ENCODE peak calls at places on chromosomes 11 and 22, in ten cellular contexts. One of them, this sample, is unnamed.

GRCh38 chr22:40179535-40179934 is 1.8 kb downstream of the TNRC6B start:
- DNase-seq in IMR-90: no peak
- DNase-seq in Peyer's patch: no peak
- DNase-seq in esophagus squamous epithelium: no peak
- DNase-seq in breast epithelium: no peak
- DNase-seq in prostate gland: no peak
- DNase-seq in lower leg skin: no peak
- DNase-seq in tibial nerve: no peak
- DNase-seq in body of pancreas: no peak
- DNase-seq in heart left ventricle: no peak
- DNase-seq in this sample: no peak

GRCh38 chr11:66219846-66220565 is 48.4 kb upstream of the RAB1B start:
- DNase-seq in body of pancreas: no peak
- DNase-seq in esophagus squamous epithelium: no peak
- DNase-seq in lower leg skin: no peak
- DNase-seq in Peyer's patch: peak
- DNase-seq in tibial nerve: no peak
- DNase-seq in prostate gland: no peak
- DNase-seq in heart left ventricle: no peak
- DNase-seq in breast epithelium: no peak
- DNase-seq in IMR-90: no peak
- DNase-seq in this sample: no peak

GRCh38 chr22:30873086-30873650 is 95.4 kb downstream of the MORC2 start:
- DNase-seq in heart left ventricle: no peak
- DNase-seq in IMR-90: no peak
- DNase-seq in esophagus squamous epithelium: no peak
- DNase-seq in body of pancreas: no peak
- DNase-seq in lower leg skin: no peak
- DNase-seq in tibial nerve: no peak
- DNase-seq in prostate gland: no peak
- DNase-seq in Peyer's patch: peak
- DNase-seq in breast epithelium: no peak
- DNase-seq in this sample: no peak

GRCh38 chr22:24146791-24147353 is 34.4 kb upstream of the SUSD2 start:
- DNase-seq in body of pancreas: peak
- DNase-seq in Peyer's patch: no peak
- DNase-seq in prostate gland: no peak
- DNase-seq in heart left ventricle: peak
- DNase-seq in tibial nerve: no peak
- DNase-seq in lower leg skin: no peak
- DNase-seq in breast epithelium: no peak
- DNase-seq in esophagus squamous epithelium: no peak
- DNase-seq in IMR-90: peak
- DNase-seq in this sample: peak

GRCh38 chr11:3014314-3014938 is 22.3 kb upstream of the NAP1L4 start:
- DNase-seq in prostate gland: no peak
- DNase-seq in heart left ventricle: no peak
- DNase-seq in IMR-90: no peak
- DNase-seq in Peyer's patch: peak
- DNase-seq in lower leg skin: no peak
- DNase-seq in body of pancreas: no peak
- DNase-seq in breast epithelium: no peak
- DNase-seq in tibial nerve: no peak
- DNase-seq in esophagus squamous epithelium: no peak
- DNase-seq in this sample: no peak

GRCh38 chr11:60370252-60370810 is 8.0 kb upstream of the MS4A7 start:
- DNase-seq in esophagus squamous epithelium: no peak
- DNase-seq in lower leg skin: no peak
- DNase-seq in heart left ventricle: no peak
- DNase-seq in breast epithelium: no peak
- DNase-seq in prostate gland: no peak
- DNase-seq in Peyer's patch: no peak
- DNase-seq in tibial nerve: no peak
- DNase-seq in body of pancreas: no peak
- DNase-seq in IMR-90: no peak
- DNase-seq in this sample: no peak

GRCh38 chr11:64675417-64676252 is 47.4 kb downstream of the NRXN2 start:
- DNase-seq in prostate gland: no peak
- DNase-seq in body of pancreas: peak
- DNase-seq in Peyer's patch: no peak
- DNase-seq in breast epithelium: no peak
- DNase-seq in heart left ventricle: peak
- DNase-seq in lower leg skin: peak
- DNase-seq in IMR-90: peak
- DNase-seq in tibial nerve: peak
- DNase-seq in esophagus squamous epithelium: no peak
- DNase-seq in this sample: peak

GRCh38 chr11:64298966-64299846 is 952 bp upstream of the CATSPERZ start:
- DNase-seq in esophagus squamous epithelium: no peak
- DNase-seq in body of pancreas: peak
- DNase-seq in Peyer's patch: no peak
- DNase-seq in lower leg skin: no peak
- DNase-seq in tibial nerve: peak
- DNase-seq in IMR-90: no peak
- DNase-seq in heart left ventricle: peak
- DNase-seq in prostate gland: no peak
- DNase-seq in breast epithelium: peak
- DNase-seq in this sample: peak

DNA sequence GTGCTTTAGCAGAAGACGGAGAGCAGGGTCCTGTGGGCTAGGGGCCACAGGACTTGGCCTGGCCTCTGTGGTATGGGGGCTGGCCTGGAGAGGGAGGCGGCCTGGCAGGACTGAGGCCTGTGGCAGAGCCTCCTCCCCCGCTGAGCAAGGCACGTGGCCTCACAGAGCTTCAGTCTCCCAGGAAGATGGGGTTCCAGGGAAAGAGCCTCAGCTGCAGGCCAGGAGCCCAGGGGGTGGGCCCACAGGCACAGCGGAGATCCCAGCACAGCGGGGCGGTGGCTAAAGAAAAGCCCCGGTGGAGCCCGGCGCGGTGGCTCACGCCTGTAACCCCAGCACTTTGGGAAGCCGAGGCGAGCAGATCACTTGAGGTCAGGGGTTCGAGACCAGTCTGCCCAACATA is 2.2 kb downstream of the MAPK12 start:
- DNase-seq in esophagus squamous epithelium: no peak
- DNase-seq in IMR-90: no peak
- DNase-seq in Peyer's patch: no peak
- DNase-seq in prostate gland: no peak
- DNase-seq in lower leg skin: no peak
- DNase-seq in body of pancreas: no peak
- DNase-seq in tibial nerve: no peak
- DNase-seq in breast epithelium: no peak
- DNase-seq in heart left ventricle: no peak
- DNase-seq in this sample: peak
- TF ChIP-seq CTCF in esophagus squamous epithelium: no peak
- TF ChIP-seq CTCF in IMR-90: no peak
- TF ChIP-seq CTCF in Peyer's patch: no peak
- TF ChIP-seq CTCF in prostate gland: no peak
- TF ChIP-seq CTCF in lower leg skin: no peak
- TF ChIP-seq CTCF in body of pancreas: no peak
- TF ChIP-seq CTCF in tibial nerve: no peak
- TF ChIP-seq CTCF in breast epithelium: no peak
- TF ChIP-seq CTCF in heart left ventricle: no peak
- TF ChIP-seq CTCF in this sample: no peak

GRCh38 chr11:124757320-124757719 is 4.8 kb downstream of the ESAM start:
- DNase-seq in prostate gland: no peak
- DNase-seq in Peyer's patch: no peak
- DNase-seq in esophagus squamous epithelium: no peak
- DNase-seq in body of pancreas: no peak
- DNase-seq in breast epithelium: no peak
- DNase-seq in tibial nerve: no peak
- DNase-seq in heart left ventricle: no peak
- DNase-seq in IMR-90: no peak
- DNase-seq in lower leg skin: no peak
- DNase-seq in this sample: no peak

GRCh38 chr11:124756753-124757227 is 4.7 kb upstream of the VSIG2 start:
- DNase-seq in lower leg skin: no peak
- DNase-seq in heart left ventricle: no peak
- DNase-seq in tibial nerve: no peak
- DNase-seq in Peyer's patch: no peak
- DNase-seq in esophagus squamous epithelium: no peak
- DNase-seq in body of pancreas: no peak
- DNase-seq in IMR-90: no peak
- DNase-seq in prostate gland: no peak
- DNase-seq in breast epithelium: no peak
- DNase-seq in this sample: no peak

GRCh38 chr11:124760205-124760652 is 1.9 kb downstream of the ESAM start:
- DNase-seq in heart left ventricle: peak
- DNase-seq in prostate gland: no peak
- DNase-seq in tibial nerve: no peak
- DNase-seq in IMR-90: no peak
- DNase-seq in body of pancreas: no peak
- DNase-seq in breast epithelium: no peak
- DNase-seq in lower leg skin: no peak
- DNase-seq in esophagus squamous epithelium: no peak
- DNase-seq in Peyer's patch: no peak
- DNase-seq in this sample: no peak

GRCh38 chr11:124759268-124760204 is 2.6 kb downstream of the ESAM start:
- DNase-seq in prostate gland: no peak
- DNase-seq in tibial nerve: no peak
- DNase-seq in lower leg skin: no peak
- DNase-seq in body of pancreas: no peak
- DNase-seq in esophagus squamous epithelium: no peak
- DNase-seq in IMR-90: no peak
- DNase-seq in heart left ventricle: peak
- DNase-seq in breast epithelium: no peak
- DNase-seq in Peyer's patch: no peak
- DNase-seq in this sample: no peak

GRCh38 chr11:124758355-124759267 is 3.5 kb downstream of the ESAM start:
- DNase-seq in tibial nerve: no peak
- DNase-seq in prostate gland: peak
- DNase-seq in body of pancreas: peak
- DNase-seq in breast epithelium: no peak
- DNase-seq in heart left ventricle: peak
- DNase-seq in IMR-90: peak
- DNase-seq in esophagus squamous epithelium: no peak
- DNase-seq in Peyer's patch: peak
- DNase-seq in lower leg skin: no peak
- DNase-seq in this sample: no peak
- TF ChIP-seq POLR2A in tibial nerve: no peak
- TF ChIP-seq POLR2A in prostate gland: no peak
- TF ChIP-seq POLR2A in body of pancreas: no peak
- TF ChIP-seq POLR2A in breast epithelium: no peak
- TF ChIP-seq POLR2A in heart left ventricle: no peak
- TF ChIP-seq POLR2A in IMR-90: no peak
- TF ChIP-seq POLR2A in esophagus squamous epithelium: no peak
- TF ChIP-seq POLR2A in Peyer's patch: no peak
- TF ChIP-seq POLR2A in lower leg skin: no peak
- TF ChIP-seq POLR2A in this sample: no peak

DNA sequence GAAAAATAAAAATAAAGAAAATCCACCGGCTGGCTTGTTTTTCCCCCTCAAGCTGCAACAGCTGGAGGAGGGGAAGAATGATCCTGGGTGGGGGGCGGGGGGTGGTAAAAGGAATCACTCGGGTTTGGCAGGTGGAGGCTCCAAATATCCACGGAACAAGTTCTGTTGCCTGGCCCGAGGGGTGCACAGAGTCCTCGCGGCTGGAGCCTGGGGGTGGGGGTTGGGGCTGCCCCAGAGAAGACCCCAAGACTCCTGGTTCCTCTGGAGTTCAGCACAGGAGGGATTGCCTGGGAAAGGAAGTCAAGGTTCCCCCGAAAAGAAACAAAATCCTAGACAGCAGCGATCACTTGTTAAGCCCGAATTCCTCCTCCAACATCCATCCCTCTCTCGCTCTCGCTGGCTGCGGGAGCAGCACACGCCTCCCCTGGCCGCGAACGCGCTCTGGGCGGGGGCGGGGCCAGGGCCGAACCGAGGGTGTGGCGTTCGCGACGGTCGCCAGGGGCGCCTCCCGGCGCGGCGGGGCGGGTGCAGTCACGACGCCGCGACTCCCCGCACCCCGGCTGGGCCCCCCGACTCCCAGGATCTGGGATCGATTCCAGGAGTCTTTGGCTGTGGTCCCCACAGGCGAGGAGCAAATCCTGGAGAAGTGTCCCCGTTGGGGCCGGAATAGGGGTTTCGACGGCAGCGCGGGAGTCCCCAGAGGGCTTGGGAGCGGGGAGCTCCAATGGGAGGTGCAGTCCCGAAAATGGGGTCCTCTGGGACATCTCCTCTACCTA is at the start of gene KCNA4:
- DNase-seq in breast epithelium: no peak
- DNase-seq in body of pancreas: peak
- DNase-seq in IMR-90: no peak
- DNase-seq in prostate gland: no peak
- DNase-seq in heart left ventricle: peak
- DNase-seq in Peyer's patch: no peak
- DNase-seq in lower leg skin: no peak
- DNase-seq in tibial nerve: no peak
- DNase-seq in esophagus squamous epithelium: no peak
- DNase-seq in this sample: no peak
- TF ChIP-seq CTCF in breast epithelium: no peak
- TF ChIP-seq CTCF in body of pancreas: no peak
- TF ChIP-seq CTCF in IMR-90: no peak
- TF ChIP-seq CTCF in prostate gland: no peak
- TF ChIP-seq CTCF in heart left ventricle: peak
- TF ChIP-seq CTCF in Peyer's patch: no peak
- TF ChIP-seq CTCF in lower leg skin: no peak
- TF ChIP-seq CTCF in tibial nerve: peak
- TF ChIP-seq CTCF in esophagus squamous epithelium: no peak
- TF ChIP-seq CTCF in this sample: no peak

GRCh38 chr11:94494200-94494545 is 389 bp downstream of the ANKRD49 start:
- DNase-seq in Peyer's patch: no peak
- DNase-seq in body of pancreas: no peak
- DNase-seq in breast epithelium: no peak
- DNase-seq in heart left ventricle: no peak
- DNase-seq in tibial nerve: no peak
- DNase-seq in prostate gland: no peak
- DNase-seq in lower leg skin: no peak
- DNase-seq in esophagus squamous epithelium: no peak
- DNase-seq in IMR-90: no peak
- DNase-seq in this sample: no peak

GRCh38 chr11:94493146-94493442 is 550 bp downstream of the MRE11 start:
- DNase-seq in esophagus squamous epithelium: no peak
- DNase-seq in heart left ventricle: no peak
- DNase-seq in breast epithelium: no peak
- DNase-seq in Peyer's patch: no peak
- DNase-seq in IMR-90: no peak
- DNase-seq in lower leg skin: no peak
- DNase-seq in tibial nerve: no peak
- DNase-seq in body of pancreas: no peak
- DNase-seq in prostate gland: no peak
- DNase-seq in this sample: no peak

DNA sequence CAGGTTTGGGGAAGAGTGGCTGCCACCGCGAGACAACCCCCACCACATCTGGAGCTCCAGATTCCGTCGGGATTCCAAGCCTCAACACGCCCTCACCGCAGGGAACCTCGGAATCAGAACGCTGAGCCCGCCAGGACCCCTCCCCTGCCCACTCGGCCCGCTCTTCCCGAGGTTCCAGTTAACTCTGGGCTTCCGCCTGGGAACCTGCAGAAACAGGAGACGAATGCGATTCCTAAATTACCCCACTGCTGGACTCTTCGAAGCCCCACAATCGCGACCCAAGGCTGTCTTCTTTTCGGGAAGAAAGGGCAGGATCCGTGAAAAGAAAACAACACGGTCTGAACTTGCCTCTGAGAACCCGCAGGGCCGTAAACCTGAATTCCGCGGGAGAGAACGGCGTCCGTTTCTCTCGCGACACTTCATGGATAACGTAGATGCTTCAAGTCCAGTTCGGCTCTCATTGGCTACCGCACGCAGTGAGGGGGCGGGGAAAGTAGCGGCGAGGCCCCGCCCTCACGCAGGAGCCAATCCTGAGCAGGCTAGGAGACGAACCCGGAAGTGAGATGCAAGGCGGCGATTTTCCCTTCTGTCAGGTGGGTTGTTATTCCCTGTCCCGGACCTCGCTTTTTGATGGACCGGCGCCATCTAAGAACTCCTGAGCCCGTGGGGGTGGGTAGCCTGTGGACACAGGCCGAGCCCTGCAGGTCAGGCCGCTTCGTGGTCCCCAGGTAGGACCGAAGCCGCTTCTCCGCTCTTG is at the start of the genes ANKRD49 and MRE11:
- DNase-seq in esophagus squamous epithelium: peak
- DNase-seq in lower leg skin: peak
- DNase-seq in tibial nerve: peak
- DNase-seq in breast epithelium: peak
- DNase-seq in heart left ventricle: peak
- DNase-seq in body of pancreas: peak
- DNase-seq in prostate gland: peak
- DNase-seq in Peyer's patch: peak
- DNase-seq in IMR-90: peak
- DNase-seq in this sample: peak
- TF ChIP-seq POLR2A in esophagus squamous epithelium: no peak
- TF ChIP-seq POLR2A in lower leg skin: no peak
- TF ChIP-seq POLR2A in tibial nerve: peak
- TF ChIP-seq POLR2A in breast epithelium: peak
- TF ChIP-seq POLR2A in heart left ventricle: peak
- TF ChIP-seq POLR2A in body of pancreas: peak
- TF ChIP-seq POLR2A in prostate gland: peak
- TF ChIP-seq POLR2A in Peyer's patch: peak
- TF ChIP-seq POLR2A in IMR-90: peak
- TF ChIP-seq POLR2A in this sample: peak